ENCODE peak calls at places on chromosomes 12 and 14, in eight cellular contexts. N, I, S, P, U, F, X and A are unnamed samples.

GRCh38 chr14:104116544-104117340 is 21.6 kb upstream of the KIF26A start:
- DNase-seq in F (peak), U (peak), S (no peak), I (peak), N (no peak), X (no peak), P (peak), A (no peak)

GRCh38 chr12:75389706-75390105 is 1.2 kb upstream of the GLIPR1L2 start:
- DNase-seq in N (no peak), S (no peak), F (no peak), I (no peak), P (no peak), X (no peak), U (no peak), A (no peak)

GRCh38 chr12:123391546-123392343 is 7.8 kb downstream of the KMT5A start:
- DNase-seq in F (no peak), X (no peak), P (no peak), S (no peak), N (no peak), U (no peak), I (no peak), A (no peak)

GRCh38 chr14:63544641-63545234 is 1.6 kb upstream of the PPP2R5E start:
- DNase-seq in P (no peak), S (no peak), U (no peak), I (no peak), F (no peak), N (no peak), X (no peak), A (no peak)

GRCh38 chr14:93009471-93010117 is 86.6 kb downstream of the CHGA start:
- DNase-seq in I (no peak), F (no peak), P (no peak), X (no peak), U (peak), N (no peak), S (no peak), A (no peak)

GRCh38 chr14:94769413-94770250 is at the start of gene GSC:
- DNase-seq in S (peak), U (peak), N (no peak), X (no peak), F (peak), I (peak), P (no peak), A (no peak)

GRCh38 chr12:47166365-47166764 is 86.6 kb upstream of the AMIGO2 start:
- DNase-seq in F (no peak), X (no peak), N (no peak), P (no peak), S (no peak), I (no peak), U (no peak), A (no peak)

GRCh38 chr12:89349814-89350213 is 2.5 kb downstream of the DUSP6 start:
- DNase-seq in X (peak), I (no peak), U (peak), S (peak), F (no peak), P (no peak), N (peak), A (no peak)

GRCh38 chr12:122043476-122043875 is 21.8 kb downstream of the BCL7A start:
- DNase-seq in U (no peak), I (no peak), P (no peak), N (no peak), F (no peak), S (no peak), X (no peak), A (no peak)

GRCh38 chr14:35229495-35230089 is 62.6 kb upstream of the PSMA6 start:
- DNase-seq in I (no peak), N (peak), X (peak), P (no peak), U (no peak), F (no peak), S (no peak), A (no peak)

GRCh38 chr14:75399819-75400678 is 27.8 kb upstream of the JDP2 start:
- DNase-seq in P (no peak), X (no peak), N (no peak), F (peak), U (peak), I (no peak), S (no peak), A (no peak)

GRCh38 chr14:22521449-22522239 is 67.4 kb downstream of the DAD1 start:
- DNase-seq in P (no peak), S (no peak), F (no peak), N (no peak), U (no peak), I (no peak), X (no peak), A (no peak)

GRCh38 chr12:79997115-79997805 is 62.4 kb upstream of the PPP1R12A start:
- DNase-seq in F (no peak), N (no peak), U (no peak), S (no peak), P (no peak), X (no peak), I (no peak), A (no peak)

GRCh38 chr14:32784408-32784807 is 154.3 kb upstream of the NPAS3 start:
- DNase-seq in X (no peak), N (no peak), P (no peak), U (no peak), S (no peak), F (no peak), I (no peak), A (no peak)

GRCh38 chr12:122835693-122836026 is 403 bp downstream of the HIP1R start:
- DNase-seq in S (no peak), P (peak), I (peak), X (no peak), F (peak), U (no peak), N (peak), A (no peak)

GRCh38 chr14:63438065-63438757 is 105.0 kb downstream of the PPP2R5E start:
- DNase-seq in N (peak), P (no peak), F (peak), X (no peak), U (peak), I (no peak), S (peak), A (no peak)

GRCh38 chr14:44053422-44053821 is 453.7 kb downstream of the FSCB start:
- DNase-seq in P (no peak), N (no peak), I (no peak), U (no peak), S (no peak), X (no peak), F (no peak), A (no peak)

GRCh38 chr12:124530637-124531263 is 36.7 kb downstream of the NCOR2 start:
- DNase-seq in P (no peak), X (no peak), N (no peak), F (no peak), U (no peak), I (no peak), S (no peak), A (no peak)

GRCh38 chr12:108734200-108734906 is 3.0 kb upstream of the CORO1C start:
- DNase-seq in U (no peak), I (no peak), S (peak), F (peak), X (no peak), N (peak), P (no peak), A (no peak)

GRCh38 chr14:68544150-68544892 is 248.5 kb downstream of the ZFP36L1 start:
- DNase-seq in N (no peak), F (no peak), I (no peak), X (no peak), S (peak), U (peak), P (no peak), A (no peak)

GRCh38 chr12:66304296-66304915 is 2.1 kb downstream of the HELB start:
- DNase-seq in U (no peak), N (no peak), P (no peak), X (no peak), I (no peak), F (no peak), S (no peak), A (no peak)

GRCh38 chr14:91264151-91265150 is 19.9 kb upstream of the GPR68 start:
- DNase-seq in F (peak), X (no peak), S (no peak), P (no peak), N (peak), U (no peak), I (peak), A (no peak)

GRCh38 chr14:25150401-25150800 is 100.5 kb upstream of the STXBP6 start:
- DNase-seq in F (no peak), U (no peak), N (no peak), P (no peak), I (no peak), S (no peak), X (no peak), A (no peak)

GRCh38 chr12:11580125-11580751 is 69.2 kb upstream of the ETV6 start:
- DNase-seq in I (no peak), U (no peak), S (peak), N (no peak), X (no peak), F (no peak), P (no peak), A (no peak)

GRCh38 chr14:34201909-34202622 is 251.2 kb upstream of the EGLN3 start:
- DNase-seq in F (no peak), X (no peak), N (no peak), I (no peak), U (no peak), P (no peak), S (no peak), A (no peak)

GRCh38 chr14:41597647-41598046 is 9.0 kb upstream of the LRFN5 start:
- DNase-seq in I (no peak), S (no peak), F (no peak), P (no peak), X (no peak), U (no peak), N (no peak), A (no peak)

GRCh38 chr12:56029666-56030293 is 8.9 kb downstream of the IKZF4 start:
- DNase-seq in N (peak), P (no peak), F (peak), I (peak), X (no peak), U (peak), S (no peak), A (peak)

GRCh38 chr14:49769581-49770211 is 1.7 kb downstream of the KLHDC2 start:
- DNase-seq in F (no peak), U (no peak), N (no peak), S (no peak), I (no peak), P (no peak), X (no peak), A (no peak)

GRCh38 chr12:4157122-4157521 is 116.4 kb upstream of the CCND2 start:
- DNase-seq in S (no peak), X (no peak), F (no peak), I (no peak), U (no peak), N (no peak), P (no peak), A (no peak)

GRCh38 chr14:101101456-101102056 is 198.0 kb upstream of the RTL1 start:
- DNase-seq in P (no peak), X (no peak), S (no peak), U (peak), F (no peak), N (no peak), I (no peak), A (no peak)

GRCh38 chr12:39420043-39420442 is 22.9 kb downstream of the KIF21A start:
- DNase-seq in I (no peak), P (no peak), F (no peak), N (no peak), X (no peak), U (no peak), S (no peak), A (no peak)